ENCODE peak calls at places on chromosomes 7 and 10, in nine cellular contexts. One of them, this sample, is unnamed. For H3K4me1, the result is how much of the 10 kb centered on the place peaks cover.

GRCh38 chr7:158757404-158757989 is 52.9 kb upstream of the NCAPG2 start:
- DNase-seq in psoas muscle: no peak
- DNase-seq in lower lobe of right lung: no peak
- DNase-seq in A549: no peak
- DNase-seq in endodermal cell: no peak
- DNase-seq in effector memory CD4-positive, alpha-beta T cell: no peak
- DNase-seq in stomach: no peak
- DNase-seq in fibroblast of lung: no peak
- DNase-seq in transverse colon: no peak
- DNase-seq in this sample: no peak

GRCh38 chr10:24957624-24958435 is 5.4 kb upstream of the PRTFDC1 start:
- DNase-seq in transverse colon: no peak
- DNase-seq in stomach: no peak
- DNase-seq in fibroblast of lung: peak
- DNase-seq in endodermal cell: no peak
- DNase-seq in A549: peak
- DNase-seq in psoas muscle: no peak
- DNase-seq in effector memory CD4-positive, alpha-beta T cell: no peak
- DNase-seq in lower lobe of right lung: no peak
- DNase-seq in this sample: no peak

GRCh38 chr10:85674851-85675250 is 691.7 kb downstream of the GRID1 start:
- DNase-seq in endodermal cell: no peak
- DNase-seq in transverse colon: no peak
- DNase-seq in fibroblast of lung: no peak
- DNase-seq in stomach: no peak
- DNase-seq in effector memory CD4-positive, alpha-beta T cell: no peak
- DNase-seq in A549: no peak
- DNase-seq in psoas muscle: no peak
- DNase-seq in lower lobe of right lung: no peak
- DNase-seq in this sample: no peak

GRCh38 chr7:46024263-46024916 is 103.3 kb upstream of the IGFBP3 start:
- DNase-seq in A549: no peak
- DNase-seq in transverse colon: no peak
- DNase-seq in lower lobe of right lung: no peak
- DNase-seq in stomach: no peak
- DNase-seq in endodermal cell: no peak
- DNase-seq in psoas muscle: no peak
- DNase-seq in fibroblast of lung: no peak
- DNase-seq in effector memory CD4-positive, alpha-beta T cell: no peak
- DNase-seq in this sample: no peak

GRCh38 chr7:80165177-80165576 is 30.5 kb downstream of the GNAI1 start:
- DNase-seq in lower lobe of right lung: no peak
- DNase-seq in transverse colon: no peak
- DNase-seq in psoas muscle: no peak
- DNase-seq in endodermal cell: no peak
- DNase-seq in effector memory CD4-positive, alpha-beta T cell: no peak
- DNase-seq in A549: no peak
- DNase-seq in fibroblast of lung: no peak
- DNase-seq in stomach: no peak
- DNase-seq in this sample: no peak

GRCh38 chr10:30013684-30014246 is 45.6 kb downstream of the JCAD start:
- DNase-seq in effector memory CD4-positive, alpha-beta T cell: no peak
- DNase-seq in A549: no peak
- DNase-seq in transverse colon: no peak
- DNase-seq in stomach: peak
- DNase-seq in lower lobe of right lung: no peak
- DNase-seq in psoas muscle: peak
- DNase-seq in endodermal cell: no peak
- DNase-seq in fibroblast of lung: no peak
- DNase-seq in this sample: peak

GRCh38 chr7:41169307-41169706 is 533.6 kb downstream of the INHBA start:
- DNase-seq in stomach: no peak
- DNase-seq in A549: no peak
- DNase-seq in fibroblast of lung: no peak
- DNase-seq in effector memory CD4-positive, alpha-beta T cell: no peak
- DNase-seq in lower lobe of right lung: no peak
- DNase-seq in endodermal cell: no peak
- DNase-seq in psoas muscle: no peak
- DNase-seq in transverse colon: no peak
- DNase-seq in this sample: no peak

GRCh38 chr10:26090762-26091161 is 125.8 kb upstream of the GAD2 start:
- DNase-seq in effector memory CD4-positive, alpha-beta T cell: no peak
- DNase-seq in transverse colon: no peak
- DNase-seq in fibroblast of lung: no peak
- DNase-seq in endodermal cell: no peak
- DNase-seq in A549: no peak
- DNase-seq in psoas muscle: no peak
- DNase-seq in lower lobe of right lung: no peak
- DNase-seq in stomach: no peak
- DNase-seq in this sample: no peak

GRCh38 chr7:120311028-120311788 is 38.2 kb downstream of the KCND2 start:
- DNase-seq in lower lobe of right lung: no peak
- DNase-seq in effector memory CD4-positive, alpha-beta T cell: no peak
- DNase-seq in endodermal cell: no peak
- DNase-seq in transverse colon: no peak
- DNase-seq in psoas muscle: no peak
- DNase-seq in fibroblast of lung: no peak
- DNase-seq in A549: no peak
- DNase-seq in stomach: no peak
- DNase-seq in this sample: no peak

GRCh38 chr7:136890379-136890778 is 21.9 kb downstream of the CHRM2 start:
- DNase-seq in lower lobe of right lung: no peak
- DNase-seq in A549: no peak
- DNase-seq in stomach: no peak
- DNase-seq in endodermal cell: no peak
- DNase-seq in psoas muscle: no peak
- DNase-seq in effector memory CD4-positive, alpha-beta T cell: no peak
- DNase-seq in transverse colon: no peak
- DNase-seq in fibroblast of lung: no peak
- DNase-seq in this sample: no peak

GRCh38 chr7:171912-172515 is 20.4 kb upstream of the FAM20C start:
- DNase-seq in transverse colon: no peak
- DNase-seq in stomach: no peak
- DNase-seq in A549: no peak
- DNase-seq in fibroblast of lung: no peak
- DNase-seq in endodermal cell: no peak
- DNase-seq in effector memory CD4-positive, alpha-beta T cell: no peak
- DNase-seq in psoas muscle: peak
- DNase-seq in lower lobe of right lung: peak
- DNase-seq in this sample: no peak

GRCh38 chr10:3825244-3825643 is 40.2 kb upstream of the KLF6 start:
- DNase-seq in endodermal cell: no peak
- DNase-seq in A549: peak
- DNase-seq in psoas muscle: peak
- DNase-seq in effector memory CD4-positive, alpha-beta T cell: no peak
- DNase-seq in stomach: no peak
- DNase-seq in lower lobe of right lung: no peak
- DNase-seq in transverse colon: peak
- DNase-seq in fibroblast of lung: peak
- DNase-seq in this sample: no peak

GRCh38 chr10:71250842-71251241 is 38.5 kb downstream of the UNC5B start:
- DNase-seq in stomach: no peak
- DNase-seq in fibroblast of lung: no peak
- DNase-seq in effector memory CD4-positive, alpha-beta T cell: no peak
- DNase-seq in A549: no peak
- DNase-seq in lower lobe of right lung: no peak
- DNase-seq in transverse colon: no peak
- DNase-seq in endodermal cell: no peak
- DNase-seq in psoas muscle: no peak
- DNase-seq in this sample: no peak

DNA sequence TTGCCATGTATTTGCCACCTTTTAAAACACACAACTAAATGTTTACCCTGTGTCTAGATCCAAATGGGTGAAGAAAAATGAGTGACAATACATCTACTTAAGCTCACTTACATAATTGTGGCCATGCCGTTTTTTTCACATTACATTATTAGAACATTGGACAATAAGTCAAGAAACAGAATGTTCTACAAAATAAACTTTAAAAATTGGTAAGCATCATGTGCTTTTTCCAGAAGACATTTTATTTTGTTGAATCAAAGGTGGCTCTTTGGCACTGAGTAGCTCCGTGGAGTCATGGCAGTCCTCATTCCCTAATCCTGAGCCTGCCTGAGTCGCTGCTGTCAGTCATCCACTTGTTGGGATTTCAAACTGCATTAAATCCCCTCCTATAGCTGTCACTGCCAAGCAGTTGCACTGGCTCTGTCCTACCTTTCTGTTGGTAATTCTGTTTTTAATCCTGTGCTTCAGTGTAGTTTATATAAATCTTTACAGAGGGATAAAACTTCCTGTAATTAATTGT is 32.3 kb downstream of the CAV1 start:
- DNase-seq in fibroblast of lung: no peak
- DNase-seq in psoas muscle: no peak
- DNase-seq in transverse colon: no peak
- DNase-seq in lower lobe of right lung: no peak
- DNase-seq in A549: no peak
- DNase-seq in effector memory CD4-positive, alpha-beta T cell: no peak
- DNase-seq in stomach: no peak
- DNase-seq in endodermal cell: no peak
- DNase-seq in this sample: no peak
- H3K27ac ChIP-seq in fibroblast of lung: no peak
- H3K27ac ChIP-seq in psoas muscle: no peak
- H3K27ac ChIP-seq in transverse colon: peak
- H3K27ac ChIP-seq in lower lobe of right lung: no peak
- H3K27ac ChIP-seq in A549: no peak
- H3K27ac ChIP-seq in effector memory CD4-positive, alpha-beta T cell: no peak
- H3K27ac ChIP-seq in stomach: peak
- H3K27ac ChIP-seq in endodermal cell: no peak
- H3K27ac ChIP-seq in this sample: no peak

GRCh38 chr10:103849212-103849877 is 6.0 kb downstream of the SH3PXD2A start:
- DNase-seq in lower lobe of right lung: no peak
- DNase-seq in fibroblast of lung: no peak
- DNase-seq in psoas muscle: no peak
- DNase-seq in A549: no peak
- DNase-seq in stomach: no peak
- DNase-seq in effector memory CD4-positive, alpha-beta T cell: no peak
- DNase-seq in transverse colon: no peak
- DNase-seq in endodermal cell: no peak
- DNase-seq in this sample: no peak
- H3K4me1 ChIP-seq in lower lobe of right lung: half or more
- H3K4me1 ChIP-seq in fibroblast of lung: under half
- H3K4me1 ChIP-seq in psoas muscle: half or more
- H3K4me1 ChIP-seq in A549: under half
- H3K4me1 ChIP-seq in stomach: under half
- H3K4me1 ChIP-seq in effector memory CD4-positive, alpha-beta T cell: under half
- H3K4me1 ChIP-seq in transverse colon: half or more
- H3K4me1 ChIP-seq in endodermal cell: under half
- H3K4me1 ChIP-seq in this sample: half or more

DNA sequence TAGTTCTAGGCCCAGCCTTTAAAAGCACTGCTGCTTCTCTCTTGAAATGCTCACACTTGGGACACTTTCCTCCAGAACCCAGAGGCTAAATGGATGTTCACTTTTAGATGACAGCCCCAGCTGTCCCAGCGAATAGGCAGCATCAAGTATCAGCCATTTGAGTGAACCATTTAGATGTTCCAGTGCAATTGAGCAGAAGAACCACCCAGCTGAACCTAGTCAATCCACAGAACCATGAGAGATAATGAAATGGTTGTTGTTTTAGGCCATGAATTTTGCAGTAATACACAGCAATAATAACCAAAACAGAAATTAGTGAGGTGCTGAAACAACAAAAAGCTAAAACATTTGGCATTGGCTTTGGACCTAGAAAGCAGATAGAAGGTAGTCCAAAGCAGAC is 273.9 kb downstream of the ETV1 start:
- DNase-seq in psoas muscle: no peak
- DNase-seq in transverse colon: no peak
- DNase-seq in lower lobe of right lung: no peak
- DNase-seq in effector memory CD4-positive, alpha-beta T cell: no peak
- DNase-seq in stomach: no peak
- DNase-seq in fibroblast of lung: no peak
- DNase-seq in endodermal cell: no peak
- DNase-seq in A549: no peak
- DNase-seq in this sample: no peak
- H3K27ac ChIP-seq in psoas muscle: no peak
- H3K27ac ChIP-seq in transverse colon: no peak
- H3K27ac ChIP-seq in lower lobe of right lung: no peak
- H3K27ac ChIP-seq in effector memory CD4-positive, alpha-beta T cell: no peak
- H3K27ac ChIP-seq in stomach: no peak
- H3K27ac ChIP-seq in fibroblast of lung: no peak
- H3K27ac ChIP-seq in endodermal cell: no peak
- H3K27ac ChIP-seq in A549: no peak
- H3K27ac ChIP-seq in this sample: no peak

GRCh38 chr10:124724279-124725027 is 19.7 kb downstream of the FAM53B start:
- DNase-seq in fibroblast of lung: no peak
- DNase-seq in lower lobe of right lung: no peak
- DNase-seq in psoas muscle: no peak
- DNase-seq in stomach: peak
- DNase-seq in effector memory CD4-positive, alpha-beta T cell: no peak
- DNase-seq in A549: no peak
- DNase-seq in endodermal cell: no peak
- DNase-seq in transverse colon: peak
- DNase-seq in this sample: no peak
- H3K4me1 ChIP-seq in fibroblast of lung: under half
- H3K4me1 ChIP-seq in lower lobe of right lung: half or more
- H3K4me1 ChIP-seq in psoas muscle: half or more
- H3K4me1 ChIP-seq in stomach: half or more
- H3K4me1 ChIP-seq in effector memory CD4-positive, alpha-beta T cell: half or more
- H3K4me1 ChIP-seq in A549: under half
- H3K4me1 ChIP-seq in endodermal cell: under half
- H3K4me1 ChIP-seq in transverse colon: half or more
- H3K4me1 ChIP-seq in this sample: half or more

DNA sequence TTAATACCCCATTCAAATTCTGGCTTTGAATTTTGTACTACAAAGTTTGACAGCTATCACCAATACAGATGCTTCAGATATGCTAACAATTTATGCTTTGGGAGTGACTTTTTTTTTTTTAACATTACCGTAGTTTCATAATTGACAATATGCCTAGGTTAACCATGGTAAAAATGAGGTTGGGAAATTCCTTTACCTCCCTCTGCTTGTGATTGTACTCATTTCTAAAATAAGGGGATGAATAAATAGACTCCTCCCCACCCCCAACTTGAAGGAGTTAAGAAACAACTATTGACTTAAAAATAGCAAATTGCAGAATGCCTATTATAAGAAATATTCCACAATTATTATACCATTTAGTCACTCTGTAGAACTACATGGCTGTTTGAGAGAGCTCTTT is 117.8 kb upstream of the HGF start:
- DNase-seq in psoas muscle: no peak
- DNase-seq in stomach: no peak
- DNase-seq in lower lobe of right lung: no peak
- DNase-seq in endodermal cell: no peak
- DNase-seq in A549: no peak
- DNase-seq in effector memory CD4-positive, alpha-beta T cell: no peak
- DNase-seq in transverse colon: no peak
- DNase-seq in fibroblast of lung: no peak
- DNase-seq in this sample: no peak
- H3K27ac ChIP-seq in psoas muscle: no peak
- H3K27ac ChIP-seq in stomach: no peak
- H3K27ac ChIP-seq in lower lobe of right lung: no peak
- H3K27ac ChIP-seq in endodermal cell: no peak
- H3K27ac ChIP-seq in A549: no peak
- H3K27ac ChIP-seq in effector memory CD4-positive, alpha-beta T cell: no peak
- H3K27ac ChIP-seq in transverse colon: no peak
- H3K27ac ChIP-seq in fibroblast of lung: no peak
- H3K27ac ChIP-seq in this sample: no peak

This sample was measured in body of pancreas.